ENCODE peak calls at places on chromosomes 7 and 10, in six cellular contexts. A, E, Y, S, W and T are unnamed samples.

GRCh38 chr10:132401396-132402168 is 4.6 kb downstream of the PWWP2B start:
- DNase-seq in A (no peak), E (no peak), Y (no peak), S (no peak), W (no peak), T (peak; percentile 43)

GRCh38 chr7:39709768-39710291 is 86.5 kb downstream of the RALA start:
- DNase-seq in A (peak; percentile 35), E (no peak), Y (no peak), S (no peak), W (peak; percentile 84), T (peak; percentile 71)

GRCh38 chr10:69069090-69070042 is 18.5 kb upstream of the SRGN start:
- DNase-seq in A (no peak), E (no peak), Y (no peak), S (no peak), W (no peak), T (no peak)

GRCh38 chr10:18681366-18681765 is 22.1 kb downstream of the ARL5B start:
- DNase-seq in A (no peak), E (no peak), Y (no peak), S (no peak), W (peak; percentile 74), T (no peak)

GRCh38 chr10:44009891-44010290 is 361.2 kb upstream of the ZNF32 start:
- DNase-seq in A (no peak), E (no peak), Y (no peak), S (no peak), W (no peak), T (no peak)

GRCh38 chr7:133582766-133583523 is 330.1 kb downstream of the EXOC4 start:
- DNase-seq in A (peak; percentile 22), E (no peak), Y (no peak), S (no peak), W (peak; percentile 91), T (no peak)

GRCh38 chr7:85483205-85483604 is 296.3 kb upstream of the SEMA3D start:
- DNase-seq in A (no peak), E (peak; percentile 26), Y (no peak), S (no peak), W (peak; percentile 55), T (no peak)

GRCh38 chr7:151993977-151994676 is 31.3 kb upstream of the GALNT11 start:
- DNase-seq in A (no peak), E (no peak), Y (no peak), S (peak; percentile 43), W (no peak), T (no peak)

GRCh38 chr7:30845426-30846135 is 66.1 kb upstream of the AQP1 start:
- DNase-seq in A (no peak), E (no peak), Y (no peak), S (no peak), W (peak; percentile 42), T (no peak)

GRCh38 chr7:35652124-35652523 is 42.8 kb downstream of the HERPUD2 start:
- DNase-seq in A (no peak), E (no peak), Y (no peak), S (no peak), W (no peak), T (no peak)

GRCh38 chr10:88219753-88220152 is 356.3 kb downstream of the PTEN start:
- DNase-seq in A (no peak), E (no peak), Y (no peak), S (no peak), W (no peak), T (no peak)

GRCh38 chr10:110704906-110705476 is 60.9 kb downstream of the RBM20 start:
- DNase-seq in A (no peak), E (no peak), Y (no peak), S (no peak), W (no peak), T (no peak)

GRCh38 chr7:86980223-86980622 is 79.2 kb downstream of the ELAPOR2 start:
- DNase-seq in A (no peak), E (no peak), Y (no peak), S (no peak), W (no peak), T (no peak)

GRCh38 chr7:158589653-158590052 is 2.0 kb upstream of the PTPRN2 start:
- DNase-seq in A (no peak), E (no peak), Y (no peak), S (no peak), W (no peak), T (no peak)

GRCh38 chr7:116258734-116259133 is 48.4 kb downstream of the TES start:
- DNase-seq in A (peak; percentile 47), E (peak; percentile 59), Y (no peak), S (no peak), W (peak; percentile 81), T (peak; percentile 45)

GRCh38 chr10:15589109-15589508 is 130.6 kb downstream of the ITGA8 start:
- DNase-seq in A (no peak), E (no peak), Y (no peak), S (no peak), W (peak; percentile 11), T (no peak)

GRCh38 chr7:25846722-25847121 is 305.3 kb upstream of the NFE2L3 start:
- DNase-seq in A (peak; percentile 55), E (no peak), Y (no peak), S (no peak), W (peak; percentile 89), T (no peak)

GRCh38 chr7:81684513-81685262 is 85.2 kb downstream of the HGF start:
- DNase-seq in A (peak; percentile 97), E (peak; percentile 95), Y (no peak), S (peak; percentile 5), W (peak; percentile 100), T (peak; percentile 96)

GRCh38 chr10:32131388-32131787 is 75.2 kb upstream of the KIF5B start:
- DNase-seq in A (no peak), E (no peak), Y (no peak), S (no peak), W (no peak), T (no peak)

GRCh38 chr10:71569775-71570588 is 149.6 kb downstream of the C10orf105 start:
- DNase-seq in A (no peak), E (peak; percentile 73), Y (no peak), S (no peak), W (peak; percentile 49), T (peak; percentile 86)

GRCh38 chr10:94383515-94383914 is 18.8 kb upstream of the TBC1D12 start:
- DNase-seq in A (no peak), E (peak; percentile 82), Y (no peak), S (no peak), W (no peak), T (no peak)

GRCh38 chr10:71588685-71589084 is 130.9 kb downstream of the C10orf105 start:
- DNase-seq in A (no peak), E (no peak), Y (no peak), S (no peak), W (no peak), T (no peak)

GRCh38 chr7:48728799-48729198 is 195.5 kb upstream of the CDC14C start:
- DNase-seq in A (no peak), E (no peak), Y (no peak), S (no peak), W (no peak), T (no peak)

GRCh38 chr7:289209-289755 is 688 bp upstream of the FOXL3 start:
- DNase-seq in A (no peak), E (no peak), Y (no peak), S (no peak), W (no peak), T (no peak)

GRCh38 chr10:108303149-108303548 is 1138.6 kb upstream of the SORCS1 start:
- DNase-seq in A (no peak), E (no peak), Y (no peak), S (no peak), W (no peak), T (no peak)

GRCh38 chr7:44071726-44072363 is 6.5 kb upstream of the PGAM2 start:
- DNase-seq in A (no peak), E (no peak), Y (no peak), S (no peak), W (no peak), T (no peak)